ENCODE peak calls at places on chromosomes 5 and 9, in six cellular contexts. R is A549, O is mucosa of descending colon, Y is foreskin keratinocyte, H is ovary, C is GM06990. X is an unnamed sample.

GRCh38 chr9:110942522-110942921 is 95.7 kb downstream of the LPAR1 start:
- DNase-seq in R (no peak), O (no peak), Y (no peak), H (no peak), C (no peak), X (no peak)

GRCh38 chr9:976258-976804 is at the start of gene DMRT3:
- DNase-seq in R (no peak), O (no peak), Y (no peak), H (no peak), C (no peak), X (no peak)

GRCh38 chr9:3398232-3398648 is 127.6 kb downstream of the RFX3 start:
- DNase-seq in R (no peak), O (no peak), Y (no peak), H (no peak), C (peak), X (peak)

GRCh38 chr5:158832736-158833135 is 267.0 kb downstream of the EBF1 start:
- DNase-seq in R (peak), O (no peak), Y (no peak), H (no peak), C (no peak), X (no peak)

GRCh38 chr9:115691097-115691496 is 462.5 kb upstream of the PAPPA start:
- DNase-seq in R (peak), O (no peak), Y (peak), H (no peak), C (no peak), X (no peak)

GRCh38 chr9:78023003-78023741 is 8.4 kb downstream of the GNAQ start:
- DNase-seq in R (peak), O (no peak), Y (no peak), H (no peak), C (no peak), X (no peak)

GRCh38 chr5:33984671-33985124 is at the start of gene SLC45A2:
- DNase-seq in R (no peak), O (no peak), Y (no peak), H (no peak), C (no peak), X (no peak)

GRCh38 chr5:151126199-151126645 is 31.4 kb downstream of the ANXA6 start:
- DNase-seq in R (peak), O (peak), Y (no peak), H (peak), C (peak), X (peak)

GRCh38 chr9:77161966-77162365 is 15.4 kb upstream of the VPS13A start:
- DNase-seq in R (no peak), O (no peak), Y (no peak), H (no peak), C (no peak), X (no peak)

GRCh38 chr9:34413229-34413852 is 36.6 kb upstream of the MYORG start:
- DNase-seq in R (peak), O (no peak), Y (no peak), H (peak), C (no peak), X (no peak)

GRCh38 chr9:92176068-92176799 is 61.0 kb upstream of the SPTLC1 start:
- DNase-seq in R (peak), O (no peak), Y (no peak), H (no peak), C (no peak), X (peak)

GRCh38 chr9:85884236-85884635 is 56.7 kb upstream of the NAA35 start:
- DNase-seq in R (peak), O (no peak), Y (no peak), H (no peak), C (no peak), X (no peak)

GRCh38 chr5:149452665-149453617 is 73.8 kb upstream of the IL17B start:
- DNase-seq in R (peak), O (peak), Y (peak), H (peak), C (no peak), X (no peak)

GRCh38 chr5:173800340-173800739 is 87.8 kb upstream of the CPEB4 start:
- DNase-seq in R (no peak), O (no peak), Y (no peak), H (no peak), C (no peak), X (no peak)

GRCh38 chr9:137071282-137071681 is 925 bp upstream of the SAPCD2 start:
- DNase-seq in R (no peak), O (peak), Y (no peak), H (no peak), C (no peak), X (no peak)

GRCh38 chr5:14615365-14615764 is 33.8 kb downstream of the OTULINL start:
- DNase-seq in R (no peak), O (no peak), Y (no peak), H (no peak), C (no peak), X (no peak)

GRCh38 chr9:76658510-76659231 is 105.6 kb upstream of the PCA3 start:
- DNase-seq in R (peak), O (no peak), Y (no peak), H (no peak), C (peak), X (peak)

GRCh38 chr5:65390208-65390607 is 91.5 kb downstream of the ADAMTS6 start:
- DNase-seq in R (no peak), O (no peak), Y (no peak), H (no peak), C (no peak), X (no peak)

GRCh38 chr9:102950341-102950740 is 44.8 kb upstream of the CYLC2 start:
- DNase-seq in R (no peak), O (no peak), Y (no peak), H (no peak), C (no peak), X (no peak)

GRCh38 chr9:19409406-19410194 is 791 bp downstream of the ACER2 start:
- DNase-seq in R (peak), O (peak), Y (peak), H (peak), C (peak), X (peak)

GRCh38 chr9:107213561-107214028 is 69.5 kb upstream of the RAD23B start:
- DNase-seq in R (peak), O (no peak), Y (peak), H (no peak), C (peak), X (peak)

GRCh38 chr5:9765421-9765820 is 135.3 kb upstream of the TAS2R1 start:
- DNase-seq in R (no peak), O (no peak), Y (no peak), H (no peak), C (no peak), X (no peak)

GRCh38 chr9:122468735-122469134 is 9.0 kb downstream of the OR1J1 start:
- DNase-seq in R (no peak), O (no peak), Y (no peak), H (no peak), C (no peak), X (no peak)

GRCh38 chr9:122464633-122465567 is 12.8 kb downstream of the OR1J1 start:
- DNase-seq in R (peak), O (no peak), Y (no peak), H (peak), C (peak), X (peak)

DNA sequence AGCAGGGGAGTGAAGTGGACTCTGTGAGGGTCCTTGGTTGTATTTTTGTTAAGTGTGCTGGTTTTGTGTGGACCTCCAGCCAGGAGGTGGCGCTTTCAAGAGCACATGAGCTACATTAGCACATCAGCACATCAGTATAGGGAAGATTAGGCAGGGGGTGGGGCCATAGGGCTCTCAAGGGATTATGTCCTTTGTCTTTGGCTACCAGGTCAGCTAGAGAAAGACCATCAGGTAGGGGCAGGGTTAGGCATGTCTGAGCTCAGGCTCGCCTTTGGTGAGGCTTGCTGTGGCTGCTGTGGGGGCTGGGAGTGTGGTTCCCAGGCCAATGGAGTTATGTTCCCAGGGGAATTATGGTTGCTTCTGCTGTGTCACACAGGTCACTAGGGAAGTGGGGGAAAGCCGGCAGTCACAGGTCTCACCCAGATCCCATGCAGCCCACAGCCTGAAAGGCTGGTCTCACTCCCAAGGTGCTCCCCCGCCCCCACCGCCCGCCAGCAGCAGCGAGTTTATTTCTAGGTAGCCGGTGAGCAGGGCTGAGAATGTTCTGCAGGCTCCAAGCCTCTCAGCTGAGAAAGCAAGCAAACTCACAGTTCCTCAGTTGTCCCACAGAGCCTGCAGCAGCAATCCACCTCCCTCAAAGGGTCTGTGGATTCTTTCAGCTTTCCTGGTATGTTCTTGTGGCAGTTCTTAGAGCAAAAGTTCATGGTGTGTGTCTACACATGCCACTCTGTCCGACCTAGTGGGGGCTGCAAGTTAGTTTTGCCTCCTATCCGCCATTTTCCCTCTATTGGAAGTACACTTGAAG is 13.7 kb downstream of the OR1J1 start:
- DNase-seq in R (peak), O (no peak), Y (no peak), H (no peak), C (no peak), X (no peak)
- TF ChIP-seq CTCF in R (no peak), O (no peak), Y (peak), H (no peak), C (peak), X (peak)

DNA sequence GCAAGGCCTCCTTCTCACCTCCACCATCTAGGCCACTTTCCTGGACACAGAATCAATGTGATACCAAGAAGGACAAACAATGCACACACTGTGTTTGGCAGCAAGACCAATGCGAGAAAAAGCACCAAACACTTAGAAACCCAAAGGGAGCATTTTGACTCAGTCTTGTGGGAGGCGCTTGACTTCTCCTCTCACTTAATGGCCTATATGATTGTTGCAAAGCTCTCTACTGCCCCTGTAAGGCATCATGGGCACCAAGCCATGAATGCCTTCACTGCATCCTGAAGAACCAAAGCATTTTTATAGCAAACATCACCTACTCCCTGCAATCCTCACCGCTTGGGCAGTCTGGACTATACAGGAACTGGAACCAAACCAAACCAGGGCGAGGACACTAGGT is 57.5 kb downstream of the CDH6 start:
- DNase-seq in R (no peak), O (no peak), Y (no peak), H (no peak), C (no peak), X (no peak)
- TF ChIP-seq CTCF in R (no peak), O (no peak), Y (no peak), H (no peak), C (peak), X (no peak)

DNA sequence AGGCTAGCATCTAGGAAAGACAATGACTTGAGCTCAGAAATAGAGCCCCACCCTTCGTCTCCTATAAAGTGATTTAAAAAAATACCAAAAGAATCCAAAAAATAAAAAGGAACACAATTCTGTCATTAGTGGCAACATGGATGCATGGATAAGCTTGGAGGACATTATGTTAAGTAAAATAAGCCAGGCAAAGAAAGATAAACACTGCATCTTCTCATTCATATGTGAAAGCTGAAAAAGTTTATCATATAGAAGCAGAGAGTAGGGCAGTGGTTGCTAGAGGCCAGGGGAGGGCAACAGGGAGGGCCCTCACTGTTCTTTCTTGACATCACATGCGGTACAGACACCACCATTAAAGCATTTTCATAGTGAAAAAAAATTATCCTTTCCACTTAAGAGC is 220.9 kb upstream of the TRPC7 start:
- DNase-seq in R (no peak), O (no peak), Y (no peak), H (no peak), C (no peak), X (no peak)
- TF ChIP-seq CTCF in R (no peak), O (no peak), Y (no peak), H (no peak), C (no peak), X (no peak)

GRCh38 chr5:166338801-166339200 is 1952.6 kb upstream of the WWC1 start:
- DNase-seq in R (no peak), O (no peak), Y (peak), H (no peak), C (no peak), X (no peak)

GRCh38 chr5:166347051-166347450 is 1944.4 kb upstream of the WWC1 start:
- DNase-seq in R (no peak), O (no peak), Y (no peak), H (no peak), C (no peak), X (no peak)

GRCh38 chr5:166342330-166342891 is 1949.0 kb upstream of the WWC1 start:
- DNase-seq in R (no peak), O (no peak), Y (no peak), H (no peak), C (no peak), X (no peak)

GRCh38 chr5:166340039-166340438 is 1951.4 kb upstream of the WWC1 start:
- DNase-seq in R (no peak), O (no peak), Y (no peak), H (no peak), C (no peak), X (no peak)

DNA sequence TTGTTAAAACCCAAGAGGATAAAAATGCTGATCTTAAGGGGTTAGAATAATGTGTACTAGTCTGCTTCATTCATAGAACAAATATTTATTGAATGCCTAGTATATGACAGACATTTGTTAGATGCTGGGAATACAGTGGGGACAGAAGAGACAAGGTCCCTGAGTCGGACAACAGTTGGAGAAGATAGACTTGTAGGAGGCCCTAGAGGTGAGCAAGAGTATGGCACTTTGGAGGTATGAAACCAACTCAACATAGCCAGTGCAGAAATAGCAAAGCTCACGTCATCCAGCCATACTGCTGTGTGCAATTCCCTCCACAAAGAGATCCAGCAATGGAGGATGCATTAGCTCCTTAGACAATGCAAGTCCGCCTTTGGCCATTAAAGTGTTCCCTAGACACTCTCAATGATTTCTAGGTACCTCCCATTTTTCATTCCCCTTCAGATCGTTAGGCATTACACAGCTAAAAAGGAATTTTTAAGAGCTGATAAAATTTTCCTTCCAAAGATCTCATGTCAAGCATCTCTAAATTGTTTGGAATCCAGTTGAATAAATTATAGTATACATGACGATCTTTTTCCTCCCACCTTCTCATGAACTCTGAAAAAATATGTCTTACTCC is 1949.6 kb upstream of the WWC1 start:
- DNase-seq in R (peak), O (no peak), Y (no peak), H (no peak), C (no peak), X (no peak)
- TF ChIP-seq CTCF in R (no peak), O (no peak), Y (peak), H (no peak), C (no peak), X (no peak)

DNA sequence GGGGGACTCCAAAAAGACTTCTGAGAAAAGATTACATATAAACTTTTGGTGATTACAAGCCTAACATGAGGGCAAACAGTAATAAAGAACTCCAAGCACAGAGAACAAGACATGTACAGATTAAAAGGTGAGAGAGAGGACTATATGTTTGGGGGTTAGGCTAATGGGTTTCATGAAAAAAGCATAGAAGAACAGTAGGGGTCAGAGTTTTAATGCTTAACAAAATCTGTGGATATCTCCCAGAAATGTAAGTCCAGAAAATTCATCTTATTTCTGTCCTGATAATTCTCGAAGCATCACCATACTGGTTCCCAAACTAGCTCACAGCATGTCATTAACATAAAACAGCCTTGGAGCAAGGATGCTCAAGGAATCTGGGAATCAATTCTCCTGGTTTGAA is 137.2 kb downstream of the ARRDC3 start:
- DNase-seq in R (no peak), O (no peak), Y (no peak), H (no peak), C (no peak), X (no peak)
- TF ChIP-seq CTCF in R (no peak), O (no peak), Y (peak), H (no peak), C (peak), X (peak)

DNA sequence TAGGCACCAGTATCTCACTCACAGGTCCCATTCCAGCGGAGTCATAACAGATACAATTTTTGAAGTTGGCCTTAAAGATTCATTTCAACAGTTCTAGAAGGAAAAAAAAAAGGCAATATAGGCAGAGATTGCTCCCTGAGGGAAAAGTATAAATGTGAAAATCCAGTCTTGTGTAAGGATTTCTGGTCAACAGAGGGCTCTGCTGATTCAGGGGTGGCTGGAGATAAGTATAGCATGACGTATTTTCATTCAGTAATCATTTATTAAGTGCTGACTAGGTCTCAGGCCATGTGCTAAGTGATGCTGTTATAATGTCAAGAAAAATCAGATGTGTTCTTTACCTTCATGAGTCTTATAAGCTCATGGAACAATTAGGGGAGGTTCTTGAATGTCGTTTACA is 377.3 kb upstream of the MEF2C start:
- DNase-seq in R (no peak), O (no peak), Y (no peak), H (no peak), C (no peak), X (no peak)
- TF ChIP-seq CTCF in R (no peak), O (no peak), Y (peak), H (no peak), C (no peak), X (no peak)